ENCODE peak calls at places on chromosomes 12 and 14, in seven cellular contexts. X is iPS DF 6.9, Z is small intestine, J is coronary artery, D is HTR-8/SVneo, R is left lung, A is astrocyte of the spinal cord. M is an unnamed sample.

GRCh38 chr12:132259364-132259871 is 70.0 kb downstream of the GALNT9 start:
- DNase-seq in X (no peak), Z (no peak), J (no peak), D (no peak), R (no peak), A (peak), M (no peak)

GRCh38 chr12:24266982-24267381 is 317.5 kb upstream of the SOX5 start:
- DNase-seq in X (no peak), Z (no peak), J (no peak), D (no peak), R (no peak), A (no peak), M (no peak)

GRCh38 chr12:50013361-50014147 is 11.7 kb downstream of the RACGAP1 start:
- DNase-seq in X (no peak), Z (no peak), J (no peak), D (no peak), R (no peak), A (no peak), M (no peak)

GRCh38 chr12:113439606-113440030 is 17.4 kb downstream of the SDSL start:
- DNase-seq in X (no peak), Z (peak), J (no peak), D (peak), R (no peak), A (peak), M (no peak)

GRCh38 chr12:13097526-13097925 is 5.9 kb downstream of the GSG1 start:
- DNase-seq in X (no peak), Z (peak), J (no peak), D (no peak), R (no peak), A (no peak), M (peak)

GRCh38 chr12:102851246-102851645 is 65.8 kb downstream of the PAH start:
- DNase-seq in X (no peak), Z (no peak), J (no peak), D (no peak), R (no peak), A (no peak), M (no peak)

GRCh38 chr12:123895477-123895876 is 77.2 kb downstream of the CCDC92 start:
- DNase-seq in X (no peak), Z (no peak), J (no peak), D (no peak), R (no peak), A (no peak), M (no peak)

GRCh38 chr14:99524804-99525698 is 43.8 kb downstream of the CCNK start:
- DNase-seq in X (no peak), Z (peak), J (no peak), D (no peak), R (no peak), A (peak), M (no peak)

GRCh38 chr14:73467377-73467776 is 9.0 kb upstream of the NUMB start:
- DNase-seq in X (no peak), Z (no peak), J (no peak), D (peak), R (peak), A (peak), M (no peak)

GRCh38 chr14:74515891-74516412 is 22.4 kb downstream of the ISCA2 start:
- DNase-seq in X (no peak), Z (no peak), J (no peak), D (no peak), R (no peak), A (no peak), M (no peak)

M was measured in naive B cell.